ENCODE peak calls at places on chromosomes 5 and 9, in five cellular contexts. W is fibroblast of lung, H is AG10803, Q is osteocyte, B is ovary. M is an unnamed sample.

GRCh38 chr5:158234323-158235158 is 375.6 kb upstream of the CLINT1 start:
- DNase-seq in Q (no peak), H (peak), W (peak), B (no peak), M (no peak)

GRCh38 chr5:78908173-78908901 is 76.8 kb downstream of the ARSB start:
- DNase-seq in Q (no peak), H (peak), W (peak), B (no peak), M (no peak)

GRCh38 chr9:132588501-132589147 is 6.2 kb downstream of the BARHL1 start:
- DNase-seq in H (no peak), W (no peak), Q (no peak), B (no peak), M (no peak)

GRCh38 chr5:99900302-99900811 is 634.8 kb upstream of the FAM174A start:
- DNase-seq in Q (no peak), W (peak), H (no peak), B (no peak), M (no peak)

GRCh38 chr9:34102796-34103195 is 23.7 kb downstream of the DCAF12 start:
- DNase-seq in H (no peak), B (no peak), W (no peak), Q (no peak), M (no peak)

GRCh38 chr5:137666901-137667300 is 69.0 kb downstream of the KLHL3 start:
- DNase-seq in H (no peak), Q (no peak), B (no peak), W (no peak), M (no peak)

GRCh38 chr5:148720257-148720656 is 65.9 kb upstream of the HTR4 start:
- DNase-seq in W (no peak), Q (no peak), B (no peak), H (no peak), M (no peak)

GRCh38 chr9:111176511-111176910 is 138.2 kb upstream of the LPAR1 start:
- DNase-seq in H (no peak), B (no peak), Q (no peak), W (no peak), M (no peak)

GRCh38 chr5:155316310-155316709 is 302.8 kb downstream of the KIF4B start:
- DNase-seq in H (no peak), B (no peak), Q (no peak), W (no peak), M (no peak)

GRCh38 chr5:66284588-66285342 is 140.7 kb downstream of the SREK1 start:
- DNase-seq in B (no peak), W (no peak), H (no peak), Q (no peak), M (no peak)

GRCh38 chr9:106284300-106284699 is 578.7 kb upstream of the ZNF462 start:
- DNase-seq in Q (no peak), H (no peak), B (no peak), W (no peak), M (no peak)

GRCh38 chr5:176677209-176677931 is 30.1 kb downstream of the TSPAN17 start:
- DNase-seq in B (no peak), Q (no peak), W (no peak), H (peak), M (no peak)

GRCh38 chr9:121929893-121930875 is 162.9 kb downstream of the TTLL11 start:
- DNase-seq in Q (no peak), W (no peak), B (peak), H (no peak), M (no peak)
- TF ChIP-seq CTCF in Q (no peak), W (peak), B (no peak), H (peak), M (peak)

GRCh38 chr5:170632266-170632984 is 128.6 kb downstream of the KCNIP1 start:
- DNase-seq in B (no peak), Q (no peak), W (no peak), H (no peak), M (no peak)
- TF ChIP-seq CTCF in B (no peak), Q (no peak), W (no peak), H (no peak), M (no peak)

GRCh38 chr9:114286146-114286679 is 36.7 kb upstream of the ORM1 start:
- DNase-seq in Q (peak), H (no peak), W (no peak), B (peak), M (peak)

GRCh38 chr9:114284316-114285060 is 38.4 kb upstream of the ORM1 start:
- DNase-seq in Q (no peak), B (peak), W (no peak), H (no peak), M (no peak)

GRCh38 chr9:114287001-114287762 is 35.7 kb upstream of the ORM1 start:
- DNase-seq in W (no peak), H (no peak), B (peak), Q (peak), M (peak)

GRCh38 chr9:114283551-114284111 is 39.3 kb upstream of the ORM1 start:
- DNase-seq in B (peak), Q (no peak), H (no peak), W (no peak), M (no peak)

GRCh38 chr9:114285166-114285867 is 37.6 kb upstream of the ORM1 start:
- DNase-seq in B (peak), H (peak), Q (peak), W (peak), M (peak)
- TF ChIP-seq CTCF in B (no peak), H (peak), Q (peak), W (peak), M (no peak)

DNA sequence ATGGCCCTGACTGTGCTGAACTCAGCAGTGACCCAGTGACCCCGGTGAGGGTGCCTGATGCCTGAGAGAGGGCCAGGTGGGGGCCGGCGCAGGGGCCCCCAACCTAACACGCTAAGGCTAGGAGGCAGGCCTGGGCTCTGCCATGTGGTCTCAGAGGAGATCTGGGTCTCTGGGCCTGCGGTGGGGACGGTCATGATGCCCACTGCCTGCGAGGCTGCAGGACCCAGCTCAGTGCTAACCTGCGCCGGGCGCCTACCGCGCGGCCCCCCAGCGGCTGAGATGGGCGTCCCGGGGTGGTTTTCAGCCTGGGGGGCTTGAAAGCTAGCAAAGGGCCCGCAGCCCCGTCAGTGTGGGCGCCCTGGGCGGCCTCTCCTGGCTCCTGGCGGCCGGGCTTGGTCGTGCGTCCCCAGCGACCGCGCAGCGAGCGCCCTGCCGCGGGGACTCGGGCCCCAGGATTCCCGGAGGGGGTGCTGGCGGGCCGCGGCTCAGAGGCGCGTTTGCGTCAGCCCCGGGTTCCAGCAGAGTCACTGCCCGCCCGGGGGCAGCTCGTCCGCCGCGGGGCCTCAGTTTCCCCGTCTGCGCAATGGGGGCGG is 2.5 kb downstream of the EGFL7 start:
- DNase-seq in B (no peak), W (no peak), H (no peak), Q (no peak), M (no peak)
- TF ChIP-seq CTCF in B (no peak), W (peak), H (no peak), Q (peak), M (peak)

GRCh38 chr5:72410896-72411295 is 90.7 kb downstream of the PTCD2 start:
- DNase-seq in B (no peak), Q (no peak), H (peak), W (peak), M (no peak)

GRCh38 chr5:72408602-72409001 is 88.4 kb downstream of the PTCD2 start:
- DNase-seq in W (peak), Q (no peak), H (peak), B (no peak), M (no peak)

GRCh38 chr5:72408127-72408526 is 88.0 kb downstream of the PTCD2 start:
- DNase-seq in Q (no peak), B (no peak), H (no peak), W (no peak), M (no peak)

GRCh38 chr5:72415926-72416325 is 91.3 kb downstream of the ZNF366 start:
- DNase-seq in W (no peak), H (no peak), B (no peak), Q (no peak), M (no peak)

DNA sequence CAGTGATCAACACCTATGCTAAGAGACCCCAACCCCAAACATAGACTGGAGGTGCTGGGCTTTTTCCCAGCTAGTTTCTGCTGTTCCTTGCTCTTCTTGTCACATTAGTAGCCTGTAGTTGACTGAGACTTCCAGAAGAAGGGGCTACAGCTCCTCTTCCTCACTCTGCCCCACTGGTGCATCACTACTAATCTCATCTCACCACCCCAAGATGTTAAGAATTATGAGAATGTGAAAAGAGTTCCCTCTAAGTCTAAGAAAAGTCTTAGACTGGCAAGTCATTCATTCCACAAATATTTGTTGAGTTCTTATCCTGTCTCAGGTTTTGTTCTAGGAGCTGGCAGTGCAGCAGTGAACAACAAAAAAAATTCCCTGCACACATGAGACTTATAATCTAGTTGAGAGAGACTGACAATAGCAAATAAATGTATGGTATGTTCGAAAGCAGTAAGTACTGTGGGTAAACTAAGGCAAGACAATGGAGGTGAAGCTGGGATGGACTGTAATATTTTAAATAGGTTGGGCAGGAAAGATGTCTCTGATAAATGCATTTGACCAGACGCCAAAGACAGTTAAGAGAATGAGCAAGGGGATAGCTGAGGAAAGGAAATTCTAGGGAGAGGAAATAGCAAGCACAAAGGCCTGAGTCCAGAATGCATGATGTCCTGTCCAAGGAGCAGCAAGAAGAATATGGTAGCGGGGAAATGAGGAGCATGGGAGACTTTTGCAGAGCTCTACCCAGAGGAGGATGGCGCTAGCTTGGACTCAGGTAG is 92.3 kb downstream of the PTCD2 start:
- DNase-seq in H (peak), B (no peak), W (no peak), Q (no peak), M (no peak)
- TF ChIP-seq CTCF in H (peak), B (no peak), W (no peak), Q (peak), M (no peak)

DNA sequence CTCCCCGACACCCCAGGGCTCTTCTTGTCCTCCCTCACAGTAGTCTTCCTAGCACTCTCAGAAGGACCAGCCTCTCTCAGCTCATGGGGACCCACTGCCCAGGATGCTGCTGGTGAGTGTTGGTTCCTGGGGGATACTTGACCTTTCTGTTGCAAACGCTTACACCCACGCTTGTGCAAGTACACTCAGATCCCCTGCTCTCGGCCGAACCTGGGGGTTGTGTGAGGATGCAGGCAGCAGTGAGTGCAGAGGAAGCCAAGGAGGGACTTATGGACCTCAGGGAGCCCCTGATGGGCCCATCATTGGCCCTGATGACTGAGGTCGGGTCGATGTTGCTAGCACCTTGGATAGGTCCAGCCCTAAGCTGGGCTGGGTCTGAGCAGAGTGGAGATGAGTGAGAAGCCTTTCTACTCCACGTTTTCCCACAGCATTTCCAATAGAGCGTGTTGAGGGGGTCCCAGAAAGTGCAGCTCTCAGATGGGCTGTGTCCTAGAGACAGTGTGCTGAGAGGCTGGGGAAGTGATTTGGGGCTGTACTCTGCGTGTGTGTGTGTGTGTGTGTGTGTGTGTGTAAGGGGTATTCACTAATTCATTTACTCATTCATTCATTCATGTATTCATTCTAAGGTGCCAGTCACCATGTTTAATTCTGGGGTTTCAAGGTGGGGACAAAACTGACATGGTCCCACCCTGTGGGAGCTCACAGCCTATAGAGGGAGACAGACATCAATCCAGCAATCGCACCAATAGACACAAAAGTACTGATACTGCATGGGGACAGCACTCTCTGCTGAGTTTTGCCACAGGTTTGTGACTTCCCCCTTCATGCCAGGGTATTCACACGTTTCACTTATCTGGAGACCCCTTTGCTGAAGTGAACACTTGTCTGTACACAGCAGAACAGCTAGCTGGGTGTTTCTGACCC is 25.2 kb upstream of the PITX1 start:
- DNase-seq in Q (no peak), B (no peak), W (no peak), H (no peak), M (no peak)
- TF ChIP-seq CTCF in Q (no peak), B (no peak), W (peak), H (no peak), M (no peak)

GRCh38 chr9:127417130-127418036 is 6.8 kb upstream of the ZNF79 start:
- DNase-seq in Q (no peak), B (no peak), H (peak), W (peak), M (no peak)

GRCh38 chr9:127415657-127416056 is 8.5 kb upstream of the ZNF79 start:
- DNase-seq in Q (no peak), H (no peak), B (no peak), W (no peak), M (no peak)

GRCh38 chr9:127415158-127415557 is 9.0 kb upstream of the ZNF79 start:
- DNase-seq in Q (no peak), B (no peak), H (no peak), W (no peak), M (no peak)

GRCh38 chr9:127419306-127419705 is 4.9 kb upstream of the ZNF79 start:
- DNase-seq in B (no peak), Q (no peak), H (no peak), W (no peak), M (no peak)

DNA sequence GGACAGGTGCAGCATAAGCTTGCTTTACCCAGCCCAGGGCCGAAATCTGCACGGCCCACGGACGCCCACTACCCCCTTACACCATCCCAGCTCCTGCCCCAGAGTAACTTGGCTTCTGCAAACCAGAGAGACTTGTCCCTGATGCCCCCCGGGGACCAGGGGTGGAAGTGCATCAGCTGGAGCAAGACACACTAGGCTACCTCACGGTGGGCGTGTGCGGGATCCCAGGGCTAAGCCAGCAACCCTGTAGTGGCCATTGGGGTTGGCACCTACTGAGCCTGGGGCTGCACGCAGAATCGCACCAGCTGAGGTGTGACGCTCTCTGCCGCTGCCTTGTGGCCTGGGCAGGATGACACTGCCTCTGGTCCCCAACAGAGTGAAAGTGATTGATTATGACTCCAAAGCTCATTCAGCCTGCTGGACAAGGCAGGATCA is 6.1 kb upstream of the ZNF79 start:
- DNase-seq in B (no peak), Q (no peak), W (no peak), H (no peak), M (no peak)
- TF ChIP-seq CTCF in B (no peak), Q (peak), W (peak), H (no peak), M (peak)